ENCODE peak calls at places on chromosomes 4 and X, in seven cellular contexts. P is spleen; Y is fibroblast of the conjunctiva; T is stimulated activated CD4-positive, alpha-beta T cell treated with anti-CD3 and anti-CD28 coated beads, Interleukin-4, amount 100 ng/mL, for 48 hours; A is NCI-H1436 treated with DMSO at 0.1 percent for 48 hours; I is NCI-H146; K is Right ventricle myocardium superior. F is an unnamed sample.

GRCh38 chr4:46850026-46850425 is 59.0 kb downstream of the COX7B2 start:
- DNase-seq in P (no peak), Y (no peak), T (no peak), A (no peak), I (no peak), K (no peak), F (no peak)

GRCh38 chr4:139814285-139815015 is 148.8 kb downstream of the MGST2 start:
- DNase-seq in P (no peak), Y (no peak), T (no peak), A (no peak), I (peak; percentile 64), K (no peak), F (no peak)

GRCh38 chr4:184826315-184827266 is 823 bp upstream of the ACSL1 start:
- DNase-seq in P (peak; percentile 92), Y (no peak), T (peak; percentile 41), A (no peak), I (peak; percentile 55), K (peak; percentile 73), F (no peak)

GRCh38 chrX:104270916-104271512 is 16.3 kb upstream of the ESX1 start:
- DNase-seq in P (no peak), Y (peak; percentile 22), T (no peak), A (no peak), I (peak; percentile 0), K (peak; percentile 42), F (no peak)

GRCh38 chr4:180560896-180561295 is 1682.3 kb upstream of the TENM3 start:
- DNase-seq in P (no peak), Y (no peak), T (no peak), A (no peak), I (no peak), K (no peak), F (no peak)

GRCh38 chr4:134632056-134632455 is 430.5 kb upstream of the PABPC4L start:
- DNase-seq in P (no peak), Y (no peak), T (no peak), A (no peak), I (no peak), K (no peak), F (no peak)

GRCh38 chr4:52748432-52748831 is 2.8 kb downstream of the ERVMER34-1 start:
- DNase-seq in P (no peak), Y (no peak), T (no peak), A (no peak), I (peak; percentile 2), K (no peak), F (no peak)

GRCh38 chr4:36394352-36394903 is 113.0 kb downstream of the DTHD1 start:
- DNase-seq in P (no peak), Y (no peak), T (no peak), A (no peak), I (no peak), K (no peak), F (no peak)

GRCh38 chrX:114800719-114801118 is 216.7 kb downstream of the IL13RA2 start:
- DNase-seq in P (no peak), Y (peak; percentile 80), T (no peak), A (no peak), I (no peak), K (no peak), F (no peak)

GRCh38 chr4:140117946-140118345 is 36.0 kb downstream of the MAML3 start:
- DNase-seq in P (no peak), Y (no peak), T (no peak), A (no peak), I (no peak), K (no peak), F (no peak)

GRCh38 chrX:38961936-38962335 is 160.7 kb downstream of the MID1IP1 start:
- DNase-seq in P (no peak), Y (no peak), T (no peak), A (no peak), I (no peak), K (no peak), F (no peak)

GRCh38 chr4:158209825-158210807 is at the start of gene TMEM144:
- DNase-seq in P (peak; percentile 92), Y (peak; percentile 67), T (peak; percentile 32), A (no peak), I (no peak), K (peak; percentile 94), F (peak; percentile 96)

GRCh38 chr4:109826719-109827118 is 1.1 kb upstream of the RRH start:
- DNase-seq in P (no peak), Y (peak; percentile 4), T (no peak), A (no peak), I (no peak), K (no peak), F (no peak)

GRCh38 chr4:140368686-140369085 is 4.8 kb upstream of the SCOC start:
- DNase-seq in P (no peak), Y (no peak), T (no peak), A (no peak), I (no peak), K (no peak), F (no peak)